ENCODE peak calls at places on chromosome 3, in four cellular contexts. One of them, this sample, is unnamed.

GRCh38 chr3:190366145-190366544 is 21.8 kb upstream of the CLDN16 start:
- DNase-seq in H54: no peak
- DNase-seq in HFFc6: no peak
- DNase-seq in NCI-H69: no peak
- DNase-seq in this sample: no peak

GRCh38 chr3:192834428-192834827 is 83.2 kb downstream of the MB21D2 start:
- DNase-seq in H54: no peak
- DNase-seq in HFFc6: no peak
- DNase-seq in NCI-H69: no peak
- DNase-seq in this sample: no peak

GRCh38 chr3:53842436-53843194 is 3.6 kb downstream of the CHDH start:
- DNase-seq in H54: no peak
- DNase-seq in HFFc6: no peak
- DNase-seq in NCI-H69: peak
- DNase-seq in this sample: no peak

GRCh38 chr3:139326707-139327106 is 17.1 kb upstream of the MRPS22 start:
- DNase-seq in H54: no peak
- DNase-seq in HFFc6: no peak
- DNase-seq in NCI-H69: no peak
- DNase-seq in this sample: no peak

GRCh38 chr3:63975705-63976104 is 47.6 kb downstream of the PSMD6 start:
- DNase-seq in H54: no peak
- DNase-seq in HFFc6: no peak
- DNase-seq in NCI-H69: peak
- DNase-seq in this sample: no peak

GRCh38 chr3:109278141-109278540 is 38.2 kb downstream of the DPPA2 start:
- DNase-seq in H54: no peak
- DNase-seq in HFFc6: no peak
- DNase-seq in NCI-H69: no peak
- DNase-seq in this sample: no peak

GRCh38 chr3:175726228-175726627 is 867.1 kb downstream of the NAALADL2 start:
- DNase-seq in H54: no peak
- DNase-seq in HFFc6: no peak
- DNase-seq in NCI-H69: peak
- DNase-seq in this sample: no peak

GRCh38 chr3:23161896-23162570 is 41.1 kb upstream of the UBE2E2 start:
- DNase-seq in H54: no peak
- DNase-seq in HFFc6: peak
- DNase-seq in NCI-H69: no peak
- DNase-seq in this sample: no peak

GRCh38 chr3:61053781-61054496 is 197.3 kb downstream of the FHIT start:
- DNase-seq in H54: no peak
- DNase-seq in HFFc6: no peak
- DNase-seq in NCI-H69: peak
- DNase-seq in this sample: no peak

GRCh38 chr3:13193320-13194284 is 120.4 kb upstream of the IQSEC1 start:
- DNase-seq in H54: peak
- DNase-seq in HFFc6: no peak
- DNase-seq in NCI-H69: peak
- DNase-seq in this sample: no peak

GRCh38 chr3:128922804-128923459 is 43.5 kb downstream of the ACAD9 start:
- DNase-seq in H54: no peak
- DNase-seq in HFFc6: no peak
- DNase-seq in NCI-H69: no peak
- DNase-seq in this sample: no peak

GRCh38 chr3:100957407-100958100 is 35.7 kb downstream of the ABI3BP start:
- DNase-seq in H54: no peak
- DNase-seq in HFFc6: peak
- DNase-seq in NCI-H69: no peak
- DNase-seq in this sample: no peak

GRCh38 chr3:111547645-111548044 is 5.6 kb downstream of the CD96 start:
- DNase-seq in H54: no peak
- DNase-seq in HFFc6: no peak
- DNase-seq in NCI-H69: no peak
- DNase-seq in this sample: no peak

GRCh38 chr3:139043554-139044365 is 932 bp downstream of the PRR23C start:
- DNase-seq in H54: no peak
- DNase-seq in HFFc6: no peak
- DNase-seq in NCI-H69: no peak
- DNase-seq in this sample: no peak

GRCh38 chr3:45088959-45089358 is 57.2 kb downstream of the CDCP1 start:
- DNase-seq in H54: no peak
- DNase-seq in HFFc6: no peak
- DNase-seq in NCI-H69: peak
- DNase-seq in this sample: no peak

GRCh38 chr3:11379238-11379823 is 107.1 kb downstream of the ATG7 start:
- DNase-seq in H54: no peak
- DNase-seq in HFFc6: peak
- DNase-seq in NCI-H69: peak
- DNase-seq in this sample: no peak

GRCh38 chr3:170055209-170055608 is 17.4 kb downstream of the GPR160 start:
- DNase-seq in H54: peak
- DNase-seq in HFFc6: peak
- DNase-seq in NCI-H69: peak
- DNase-seq in this sample: no peak